ENCODE peak calls at places on chromosomes 7 and 10, in five cellular contexts. X, Y, G, J and Z are unnamed samples.

GRCh38 chr10:68594405-68594804 is 34.3 kb downstream of the TET1 start:
- DNase-seq in X (no peak), Y (peak), G (no peak), J (no peak), Z (no peak)

GRCh38 chr10:70585555-70586243 is 16.8 kb downstream of the PRF1 start:
- DNase-seq in X (no peak), Y (no peak), G (no peak), J (no peak), Z (no peak)

GRCh38 chr10:77865585-77866324 is 60.8 kb downstream of the DLG5 start:
- DNase-seq in X (peak), Y (no peak), G (no peak), J (no peak), Z (no peak)

GRCh38 chr7:145557805-145558204 is 558.8 kb upstream of the CNTNAP2 start:
- DNase-seq in X (no peak), Y (no peak), G (no peak), J (no peak), Z (no peak)

GRCh38 chr7:20749896-20750295 is 36.8 kb downstream of the SP8 start:
- DNase-seq in X (no peak), Y (no peak), G (no peak), J (no peak), Z (no peak)

GRCh38 chr7:122488241-122488640 is 183.7 kb upstream of the FEZF1 start:
- DNase-seq in X (no peak), Y (no peak), G (no peak), J (no peak), Z (no peak)

GRCh38 chr10:93152136-93152535 is 78.4 kb downstream of the CYP26A1 start:
- DNase-seq in X (no peak), Y (no peak), G (no peak), J (no peak), Z (no peak)

GRCh38 chr10:97087296-97087695 is 98.5 kb downstream of the SLIT1 start:
- DNase-seq in X (no peak), Y (no peak), G (no peak), J (no peak), Z (no peak)

GRCh38 chr10:104938031-104938430 is 296.9 kb downstream of the SORCS3 start:
- DNase-seq in X (no peak), Y (no peak), G (no peak), J (no peak), Z (no peak)

GRCh38 chr7:91164948-91165845 is 99.0 kb upstream of the FZD1 start:
- DNase-seq in X (no peak), Y (no peak), G (peak), J (no peak), Z (no peak)

GRCh38 chr7:96649981-96650380 is 59.7 kb downstream of the SEM1 start:
- DNase-seq in X (no peak), Y (no peak), G (no peak), J (no peak), Z (no peak)

GRCh38 chr7:25989140-25989705 is 162.8 kb upstream of the NFE2L3 start:
- DNase-seq in X (peak), Y (no peak), G (no peak), J (peak), Z (no peak)

GRCh38 chr10:16352146-16352545 is 84.7 kb upstream of the PTER start:
- DNase-seq in X (no peak), Y (no peak), G (no peak), J (no peak), Z (no peak)

GRCh38 chr10:10515479-10516204 is 502.0 kb upstream of the CELF2 start:
- DNase-seq in X (no peak), Y (no peak), G (no peak), J (no peak), Z (no peak)

GRCh38 chr10:10513067-10513466 is 504.6 kb upstream of the CELF2 start:
- DNase-seq in X (no peak), Y (no peak), G (no peak), J (no peak), Z (no peak)

GRCh38 chr10:10508241-10508640 is 509.4 kb upstream of the CELF2 start:
- DNase-seq in X (no peak), Y (no peak), G (no peak), J (no peak), Z (no peak)

GRCh38 chr10:10514790-10515189 is 502.9 kb upstream of the CELF2 start:
- DNase-seq in X (no peak), Y (no peak), G (no peak), J (no peak), Z (no peak)

DNA sequence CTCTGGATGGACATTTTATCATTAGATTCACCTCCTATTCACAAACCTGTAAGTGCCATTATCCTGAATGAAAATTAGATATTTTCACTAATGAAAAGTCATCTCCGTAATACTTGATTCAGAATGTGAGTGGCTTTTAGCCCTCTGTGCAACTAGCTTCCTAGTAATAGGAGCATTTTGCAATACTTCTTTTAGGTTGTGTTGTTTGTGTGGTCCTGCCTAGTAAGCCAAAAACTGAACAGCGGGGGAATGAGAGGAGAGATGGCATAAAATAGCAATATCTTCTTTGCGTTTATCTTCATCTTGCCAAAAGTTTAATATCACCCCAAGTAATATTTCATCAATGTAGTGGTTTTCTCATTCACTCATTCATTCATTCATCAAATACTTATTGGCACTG is 507.5 kb upstream of the CELF2 start:
- DNase-seq in X (no peak), Y (no peak), G (no peak), J (no peak), Z (no peak)
- TF ChIP-seq POLR2A in X (no peak), Y (no peak), G (no peak), J (no peak), Z (no peak)

GRCh38 chr10:79380125-79380917 is 33.1 kb downstream of the PPIF start:
- DNase-seq in X (no peak), Y (peak), G (no peak), J (peak), Z (no peak)
- TF ChIP-seq POLR2A in X (no peak), Y (no peak), G (no peak), J (no peak), Z (no peak)

GRCh38 chr7:128890306-128891109 is 20.0 kb downstream of the KCP start:
- DNase-seq in X (no peak), Y (peak), G (no peak), J (peak), Z (no peak)
- TF ChIP-seq POLR2A in X (no peak), Y (no peak), G (no peak), J (no peak), Z (no peak)

GRCh38 chr10:110007171-110007700 is 548 bp upstream of the ADD3 start:
- DNase-seq in X (no peak), Y (peak), G (peak), J (no peak), Z (no peak)

GRCh38 chr10:110005716-110006115 is 2.1 kb upstream of the ADD3 start:
- DNase-seq in X (no peak), Y (peak), G (no peak), J (peak), Z (no peak)

GRCh38 chr10:110006358-110007170 is 1.2 kb upstream of the ADD3 start:
- DNase-seq in X (no peak), Y (peak), G (no peak), J (peak), Z (peak)

GRCh38 chr10:110008518-110009339 is 945 bp downstream of the ADD3 start:
- DNase-seq in X (peak), Y (peak), G (no peak), J (peak), Z (peak)

DNA sequence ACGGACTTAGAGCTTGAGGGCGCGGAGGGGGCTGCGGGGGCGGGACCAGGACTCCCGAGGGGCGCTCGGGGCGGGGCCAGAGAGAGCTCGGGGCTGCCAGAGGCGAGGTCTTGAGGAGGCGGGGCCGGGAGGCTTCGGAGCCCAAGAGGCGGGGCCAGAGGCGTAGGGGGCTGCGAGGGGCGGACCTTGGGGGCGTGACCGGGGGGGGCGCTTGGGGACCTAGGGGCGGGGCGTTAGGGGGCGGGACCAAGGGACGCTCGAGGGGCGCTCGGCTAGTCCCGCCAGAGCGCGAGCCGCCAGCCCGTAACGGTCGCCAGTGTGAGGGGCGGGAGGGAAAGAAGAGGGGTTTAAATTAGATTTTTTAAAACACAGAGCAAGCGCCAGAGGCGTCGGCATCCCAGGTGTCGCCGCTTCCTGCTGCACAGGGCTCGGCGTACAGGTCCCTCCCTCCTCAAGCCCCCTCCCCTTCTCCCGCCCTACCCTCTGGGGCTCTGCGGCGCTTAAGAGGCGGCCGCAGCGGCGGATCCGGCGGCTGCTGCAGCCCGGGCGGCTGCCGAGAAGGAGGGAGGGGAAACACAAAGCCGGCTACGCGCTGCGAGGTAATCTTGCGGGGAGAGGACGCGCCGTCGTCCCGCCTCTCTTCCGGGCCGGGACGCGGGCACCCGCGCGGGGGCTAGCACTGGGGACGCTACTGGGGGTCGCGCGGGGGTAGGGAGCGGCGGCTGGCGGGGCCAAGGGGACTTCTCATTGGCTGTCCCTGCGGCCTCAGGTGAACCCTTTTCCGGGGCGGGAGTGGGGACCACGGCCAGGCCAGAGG is at the start of gene ADD3:
- DNase-seq in X (peak), Y (peak), G (peak), J (peak), Z (peak)
- TF ChIP-seq POLR2A in X (peak), Y (peak), G (no peak), J (peak), Z (peak)

GRCh38 chr7:138024765-138025164 is 22.9 kb upstream of the CREB3L2 start:
- DNase-seq in X (no peak), Y (no peak), G (no peak), J (no peak), Z (no peak)

GRCh38 chr7:138025215-138026186 is 23.6 kb upstream of the CREB3L2 start:
- DNase-seq in X (no peak), Y (no peak), G (no peak), J (no peak), Z (no peak)

GRCh38 chr7:138024334-138024691 is 22.4 kb upstream of the CREB3L2 start:
- DNase-seq in X (no peak), Y (no peak), G (no peak), J (no peak), Z (no peak)

GRCh38 chr7:138029126-138029525 is 27.2 kb upstream of the CREB3L2 start:
- DNase-seq in X (no peak), Y (no peak), G (no peak), J (no peak), Z (no peak)

GRCh38 chr7:138027100-138027499 is 25.2 kb upstream of the CREB3L2 start:
- DNase-seq in X (no peak), Y (no peak), G (no peak), J (no peak), Z (no peak)
- TF ChIP-seq POLR2A in X (no peak), Y (no peak), G (no peak), J (no peak), Z (no peak)

GRCh38 chr10:5457741-5458140 is 41.6 kb downstream of the CALML5 start:
- DNase-seq in X (no peak), Y (no peak), G (no peak), J (no peak), Z (no peak)

GRCh38 chr10:5453749-5454489 is 41.6 kb downstream of the NET1 start:
- DNase-seq in X (no peak), Y (no peak), G (no peak), J (no peak), Z (no peak)

GRCh38 chr10:5458425-5458824 is 40.9 kb downstream of the CALML5 start:
- DNase-seq in X (no peak), Y (no peak), G (no peak), J (no peak), Z (no peak)

GRCh38 chr10:5458949-5459747 is 40.2 kb downstream of the CALML5 start:
- DNase-seq in X (no peak), Y (no peak), G (no peak), J (no peak), Z (no peak)

DNA sequence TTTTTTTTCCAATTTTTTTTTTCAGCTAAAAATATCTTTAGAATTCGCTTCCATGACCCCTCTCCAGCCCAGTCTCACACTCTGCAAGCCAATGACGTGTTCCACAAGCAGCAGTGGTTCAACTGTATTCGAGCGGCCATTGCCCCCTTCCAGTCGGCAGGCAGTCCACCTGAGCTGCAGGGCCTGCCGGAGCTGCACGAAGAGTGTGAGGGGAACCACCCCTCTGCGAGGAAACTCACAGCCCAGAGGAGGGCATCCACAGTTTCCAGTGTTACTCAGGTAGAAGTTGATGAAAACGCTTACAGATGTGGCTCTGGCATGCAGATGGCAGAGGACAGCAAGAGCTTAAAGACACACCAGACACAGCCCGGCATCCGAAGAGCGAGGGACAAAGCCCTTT is 42.8 kb downstream of the CALML5 start:
- DNase-seq in X (no peak), Y (no peak), G (no peak), J (no peak), Z (no peak)
- TF ChIP-seq POLR2A in X (no peak), Y (no peak), G (no peak), J (no peak), Z (no peak)

GRCh38 chr7:28685660-28686417 is 272.3 kb downstream of the TRIL start:
- DNase-seq in X (peak), Y (peak), G (no peak), J (peak), Z (peak)
- TF ChIP-seq POLR2A in X (peak), Y (no peak), G (no peak), J (peak), Z (no peak)